ENCODE peak calls at places on chromosomes 16 and 17, in ten cellular contexts. W, Z, F, T, R, D, N, E, C and L are unnamed samples.
A peak's percentile ranks its signal among the peaks of the same experiment; 100 is the strongest.

GRCh38 chr16:51097729-51098128 is 53.3 kb downstream of the SALL1 start:
- DNase-seq in W (no peak), Z (no peak), F (no peak), T (no peak), R (no peak), D (no peak), N (no peak), E (no peak), C (no peak), L (no peak)

GRCh38 chr16:7171151-7171550 is 161.5 kb upstream of the RBFOX1 start:
- DNase-seq in W (no peak), Z (no peak), F (no peak), T (no peak), R (no peak), D (no peak), N (no peak), E (no peak), C (no peak), L (no peak)

GRCh38 chr17:4182043-4182442 is 39.0 kb downstream of the CYB5D2 start:
- DNase-seq in W (peak; percentile 27), Z (no peak), F (no peak), T (no peak), R (no peak), D (no peak), N (no peak), E (no peak), C (no peak), L (no peak)

GRCh38 chr16:47732122-47732805 is 271.1 kb downstream of the PHKB start:
- DNase-seq in W (no peak), Z (no peak), F (peak; percentile 12), T (peak; percentile 73), R (no peak), D (peak; percentile 84), N (peak; percentile 67), E (peak; percentile 66), C (no peak), L (no peak)

GRCh38 chr17:74240637-74241036 is 27.3 kb downstream of the TTYH2 start:
- DNase-seq in W (no peak), Z (no peak), F (no peak), T (peak; percentile 34), R (peak; percentile 68), D (no peak), N (no peak), E (no peak), C (peak; percentile 55), L (peak; percentile 34)

GRCh38 chr16:71474864-71475263 is 12.8 kb upstream of the ZNF23 start:
- DNase-seq in W (no peak), Z (no peak), F (no peak), T (peak; percentile 94), R (no peak), D (peak; percentile 92), N (no peak), E (no peak), C (no peak), L (no peak)

GRCh38 chr17:66000216-66000615 is 191.7 kb downstream of the CEP112 start:
- DNase-seq in W (no peak), Z (no peak), F (no peak), T (no peak), R (no peak), D (no peak), N (no peak), E (no peak), C (no peak), L (no peak)

GRCh38 chr16:86466695-86467406 is 43.5 kb upstream of the FOXF1 start:
- DNase-seq in W (no peak), Z (no peak), F (no peak), T (no peak), R (no peak), D (no peak), N (no peak), E (no peak), C (no peak), L (no peak)

GRCh38 chr16:22380529-22380928 is 6.1 kb upstream of the CDR2 start:
- DNase-seq in W (no peak), Z (no peak), F (no peak), T (peak; percentile 37), R (no peak), D (no peak), N (no peak), E (no peak), C (no peak), L (no peak)

GRCh38 chr17:38587956-38588771 is 17.6 kb downstream of the SRCIN1 start:
- DNase-seq in W (no peak), Z (no peak), F (no peak), T (no peak), R (no peak), D (no peak), N (no peak), E (no peak), C (no peak), L (no peak)

GRCh38 chr16:79066621-79067020 is 533.9 kb downstream of the MAF start:
- DNase-seq in W (no peak), Z (no peak), F (no peak), T (no peak), R (no peak), D (no peak), N (no peak), E (no peak), C (no peak), L (no peak)

GRCh38 chr17:28334176-28334575 is 1.1 kb downstream of the IFT20 start:
- DNase-seq in W (no peak), Z (no peak), F (no peak), T (peak; percentile 57), R (no peak), D (no peak), N (no peak), E (no peak), C (no peak), L (no peak)

GRCh38 chr16:15856901-15857778 is at the start of gene MYH11:
- DNase-seq in W (no peak), Z (no peak), F (no peak), T (peak; percentile 22), R (peak; percentile 23), D (peak; percentile 4), N (no peak), E (no peak), C (no peak), L (peak; percentile 15)

GRCh38 chr16:48608452-48608851 is 1.5 kb downstream of the N4BP1 start:
- DNase-seq in W (no peak), Z (no peak), F (no peak), T (peak; percentile 51), R (no peak), D (peak; percentile 70), N (peak; percentile 88), E (no peak), C (no peak), L (no peak)

GRCh38 chr16:75063549-75064082 is 53.0 kb downstream of the LDHD start:
- DNase-seq in W (no peak), Z (no peak), F (no peak), T (no peak), R (no peak), D (no peak), N (no peak), E (no peak), C (no peak), L (no peak)

GRCh38 chr16:75064403-75065148 is 52.0 kb downstream of the LDHD start:
- DNase-seq in W (no peak), Z (no peak), F (no peak), T (no peak), R (no peak), D (peak; percentile 81), N (no peak), E (no peak), C (no peak), L (no peak)

GRCh38 chr16:75066861-75067447 is 49.6 kb downstream of the LDHD start:
- DNase-seq in W (no peak), Z (no peak), F (no peak), T (no peak), R (no peak), D (no peak), N (no peak), E (no peak), C (no peak), L (no peak)

GRCh38 chr16:75065149-75065807 is 51.3 kb downstream of the LDHD start:
- DNase-seq in W (no peak), Z (no peak), F (no peak), T (no peak), R (no peak), D (peak; percentile 50), N (no peak), E (no peak), C (no peak), L (no peak)

DNA sequence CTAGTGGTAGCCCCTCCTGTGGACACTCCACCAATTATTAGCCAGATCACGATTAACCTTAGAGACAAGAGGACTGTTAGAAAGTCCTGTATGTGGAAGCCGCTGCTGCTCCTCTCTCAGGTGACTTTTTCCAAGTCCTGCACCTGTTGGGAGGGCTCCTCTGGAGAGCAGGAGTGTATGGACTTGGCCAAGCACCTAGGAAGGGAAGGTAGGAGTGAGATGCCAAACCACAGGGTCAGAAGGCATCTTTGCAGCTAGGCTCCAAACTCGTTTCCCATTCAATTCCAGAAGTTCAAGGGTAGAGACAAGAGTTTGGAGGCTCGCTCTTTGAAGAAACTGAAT is 50.8 kb downstream of the LDHD start:
- DNase-seq in W (no peak), Z (no peak), F (no peak), T (no peak), R (no peak), D (no peak), N (no peak), E (no peak), C (no peak), L (no peak)
- H3K4me3 ChIP-seq in W (no peak overlapping the region), Z (no peak overlapping the region), F (no peak overlapping the region), T (no peak overlapping the region), R (no peak overlapping the region), D (no peak overlapping the region), N (no peak overlapping the region), E (no peak overlapping the region), C (no peak overlapping the region), L (no peak overlapping the region)

GRCh38 chr17:42563950-42564349 is 2.0 kb downstream of the COASY start:
- DNase-seq in W (no peak), Z (no peak), F (no peak), T (no peak), R (no peak), D (no peak), N (no peak), E (no peak), C (no peak), L (no peak)
- H3K4me3 ChIP-seq in W (no peak overlapping the region), Z (peak overlapping the region; percentile 99), F (no peak overlapping the region), T (peak overlapping the region; percentile 92), R (no peak overlapping the region), D (no peak overlapping the region), N (no peak overlapping the region), E (no peak overlapping the region), C (peak overlapping the region; percentile 96), L (no peak overlapping the region)

DNA sequence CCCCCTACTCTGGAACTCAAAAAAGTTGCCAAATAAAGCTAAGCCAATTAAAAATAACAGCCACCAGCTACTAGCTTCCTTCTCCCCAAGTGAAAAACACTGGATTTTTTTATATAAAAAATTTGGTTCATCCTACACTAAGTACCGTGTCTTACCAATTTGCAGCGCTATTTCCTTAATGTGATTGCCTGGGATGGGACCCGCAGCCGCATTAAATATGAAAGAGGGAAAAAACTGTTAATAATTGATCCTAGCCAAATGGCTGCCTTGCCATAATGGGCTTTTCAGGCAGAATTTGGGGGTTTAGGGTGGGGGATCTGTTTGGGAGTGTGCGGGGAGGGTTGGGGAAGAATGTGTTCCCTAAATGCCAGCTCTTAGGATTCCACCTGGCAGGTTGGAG is 2.0 kb downstream of the HOXB9 start:
- DNase-seq in W (no peak), Z (no peak), F (no peak), T (no peak), R (no peak), D (no peak), N (no peak), E (no peak), C (no peak), L (no peak)
- H3K4me3 ChIP-seq in W (no peak overlapping the region), Z (no peak overlapping the region), F (peak overlapping the region; percentile 72), T (no peak overlapping the region), R (no peak overlapping the region), D (no peak overlapping the region), N (no peak overlapping the region), E (no peak overlapping the region), C (no peak overlapping the region), L (no peak overlapping the region)

GRCh38 chr17:49798738-49799137 is 10.3 kb downstream of the KAT7 start:
- DNase-seq in W (no peak), Z (no peak), F (no peak), T (no peak), R (no peak), D (no peak), N (no peak), E (no peak), C (no peak), L (no peak)
- H3K4me3 ChIP-seq in W (no peak overlapping the region), Z (no peak overlapping the region), F (no peak overlapping the region), T (no peak overlapping the region), R (no peak overlapping the region), D (no peak overlapping the region), N (no peak overlapping the region), E (no peak overlapping the region), C (no peak overlapping the region), L (no peak overlapping the region)